ENCODE peak calls at places on chromosomes 3 and 15, in nine cellular contexts. One of them, this sample, is unnamed.

GRCh38 chr3:70951937-70952492 is 631.5 kb downstream of the FOXP1 start:
- DNase-seq in thoracic aorta: no peak
- DNase-seq in stomach: no peak
- DNase-seq in DND-41: no peak
- DNase-seq in CD4-positive, alpha-beta memory T cell: no peak
- DNase-seq in IMR-90: no peak
- DNase-seq in left lung: no peak
- DNase-seq in hepatocyte: no peak
- DNase-seq in SJCRH30: no peak
- DNase-seq in this sample: no peak

GRCh38 chr3:187983484-187984124 is 170.4 kb upstream of the LPP start:
- DNase-seq in thoracic aorta: no peak
- DNase-seq in stomach: no peak
- DNase-seq in DND-41: no peak
- DNase-seq in CD4-positive, alpha-beta memory T cell: no peak
- DNase-seq in IMR-90: no peak
- DNase-seq in left lung: no peak
- DNase-seq in hepatocyte: no peak
- DNase-seq in SJCRH30: no peak
- DNase-seq in this sample: no peak

GRCh38 chr3:2092758-2093157 is 5.9 kb upstream of the CNTN4 start:
- DNase-seq in thoracic aorta: no peak
- DNase-seq in stomach: no peak
- DNase-seq in DND-41: no peak
- DNase-seq in CD4-positive, alpha-beta memory T cell: no peak
- DNase-seq in IMR-90: no peak
- DNase-seq in left lung: no peak
- DNase-seq in hepatocyte: no peak
- DNase-seq in SJCRH30: no peak
- DNase-seq in this sample: no peak

GRCh38 chr3:168034152-168034928 is 61.4 kb downstream of the GOLIM4 start:
- DNase-seq in thoracic aorta: no peak
- DNase-seq in stomach: no peak
- DNase-seq in DND-41: no peak
- DNase-seq in CD4-positive, alpha-beta memory T cell: no peak
- DNase-seq in IMR-90: peak; percentile 73
- DNase-seq in left lung: no peak
- DNase-seq in hepatocyte: peak; percentile 25
- DNase-seq in SJCRH30: no peak
- DNase-seq in this sample: no peak

GRCh38 chr3:147184794-147185193 is 221.5 kb downstream of the ZIC4 start:
- DNase-seq in thoracic aorta: no peak
- DNase-seq in stomach: no peak
- DNase-seq in DND-41: no peak
- DNase-seq in CD4-positive, alpha-beta memory T cell: no peak
- DNase-seq in IMR-90: no peak
- DNase-seq in left lung: no peak
- DNase-seq in hepatocyte: peak; percentile 5
- DNase-seq in SJCRH30: no peak
- DNase-seq in this sample: no peak

GRCh38 chr15:98420837-98421236 is 227.5 kb upstream of the IGF1R start:
- DNase-seq in thoracic aorta: no peak
- DNase-seq in stomach: no peak
- DNase-seq in DND-41: no peak
- DNase-seq in CD4-positive, alpha-beta memory T cell: no peak
- DNase-seq in IMR-90: no peak
- DNase-seq in left lung: no peak
- DNase-seq in hepatocyte: no peak
- DNase-seq in SJCRH30: no peak
- DNase-seq in this sample: no peak

GRCh38 chr3:53708001-53708621 is 138.1 kb downstream of the CHDH start:
- DNase-seq in thoracic aorta: no peak
- DNase-seq in stomach: peak; percentile 25
- DNase-seq in DND-41: no peak
- DNase-seq in CD4-positive, alpha-beta memory T cell: no peak
- DNase-seq in IMR-90: no peak
- DNase-seq in left lung: peak; percentile 82
- DNase-seq in hepatocyte: no peak
- DNase-seq in SJCRH30: no peak
- DNase-seq in this sample: no peak

GRCh38 chr3:148962513-148962912 is 28.8 kb upstream of the GYG1 start:
- DNase-seq in thoracic aorta: no peak
- DNase-seq in stomach: no peak
- DNase-seq in DND-41: no peak
- DNase-seq in CD4-positive, alpha-beta memory T cell: no peak
- DNase-seq in IMR-90: peak; percentile 88
- DNase-seq in left lung: no peak
- DNase-seq in hepatocyte: peak; percentile 62
- DNase-seq in SJCRH30: peak; percentile 37
- DNase-seq in this sample: no peak

GRCh38 chr3:72517804-72518442 is 330.3 kb downstream of the SHQ1 start:
- DNase-seq in thoracic aorta: no peak
- DNase-seq in stomach: no peak
- DNase-seq in DND-41: no peak
- DNase-seq in CD4-positive, alpha-beta memory T cell: no peak
- DNase-seq in IMR-90: peak; percentile 8
- DNase-seq in left lung: no peak
- DNase-seq in hepatocyte: peak; percentile 36
- DNase-seq in SJCRH30: no peak
- DNase-seq in this sample: no peak

GRCh38 chr3:23653647-23654525 is 151.9 kb upstream of the UBE2E1 start:
- DNase-seq in thoracic aorta: no peak
- DNase-seq in stomach: no peak
- DNase-seq in DND-41: no peak
- DNase-seq in CD4-positive, alpha-beta memory T cell: no peak
- DNase-seq in IMR-90: no peak
- DNase-seq in left lung: no peak
- DNase-seq in hepatocyte: no peak
- DNase-seq in SJCRH30: no peak
- DNase-seq in this sample: no peak
- H3K4me3 ChIP-seq in thoracic aorta: no peak overlapping the region
- H3K4me3 ChIP-seq in stomach: no peak overlapping the region
- H3K4me3 ChIP-seq in DND-41: no peak overlapping the region
- H3K4me3 ChIP-seq in CD4-positive, alpha-beta memory T cell: no peak overlapping the region
- H3K4me3 ChIP-seq in IMR-90: no peak overlapping the region
- H3K4me3 ChIP-seq in left lung: no peak overlapping the region
- H3K4me3 ChIP-seq in hepatocyte: no peak overlapping the region
- H3K4me3 ChIP-seq in SJCRH30: no peak overlapping the region
- H3K4me3 ChIP-seq in this sample: no peak overlapping the region

GRCh38 chr3:58065700-58066167 is 57.5 kb downstream of the FLNB start:
- DNase-seq in thoracic aorta: no peak
- DNase-seq in stomach: no peak
- DNase-seq in DND-41: no peak
- DNase-seq in CD4-positive, alpha-beta memory T cell: no peak
- DNase-seq in IMR-90: no peak
- DNase-seq in left lung: no peak
- DNase-seq in hepatocyte: peak; percentile 49
- DNase-seq in SJCRH30: peak; percentile 35
- DNase-seq in this sample: no peak
- H3K27ac ChIP-seq in thoracic aorta: peak overlapping the region; percentile 87
- H3K27ac ChIP-seq in stomach: peak overlapping the region; percentile 78
- H3K27ac ChIP-seq in DND-41: peak overlapping the region; percentile 6
- H3K27ac ChIP-seq in CD4-positive, alpha-beta memory T cell: no peak overlapping the region
- H3K27ac ChIP-seq in IMR-90: peak overlapping the region; percentile 17
- H3K27ac ChIP-seq in left lung: no peak overlapping the region
- H3K27ac ChIP-seq in hepatocyte: peak overlapping the region; percentile 95
- H3K27ac ChIP-seq in SJCRH30: no peak overlapping the region
- H3K27ac ChIP-seq in this sample: no peak overlapping the region

GRCh38 chr3:136919799-136920580 is 37.8 kb upstream of the IL20RB start:
- DNase-seq in thoracic aorta: no peak
- DNase-seq in stomach: no peak
- DNase-seq in DND-41: no peak
- DNase-seq in CD4-positive, alpha-beta memory T cell: peak; percentile 78
- DNase-seq in IMR-90: no peak
- DNase-seq in left lung: no peak
- DNase-seq in hepatocyte: no peak
- DNase-seq in SJCRH30: no peak
- DNase-seq in this sample: peak; percentile 14
- H3K4me3 ChIP-seq in thoracic aorta: no peak overlapping the region
- H3K4me3 ChIP-seq in stomach: no peak overlapping the region
- H3K4me3 ChIP-seq in DND-41: no peak overlapping the region
- H3K4me3 ChIP-seq in CD4-positive, alpha-beta memory T cell: no peak overlapping the region
- H3K4me3 ChIP-seq in IMR-90: no peak overlapping the region
- H3K4me3 ChIP-seq in left lung: no peak overlapping the region
- H3K4me3 ChIP-seq in hepatocyte: no peak overlapping the region
- H3K4me3 ChIP-seq in SJCRH30: no peak overlapping the region
- H3K4me3 ChIP-seq in this sample: peak overlapping the region; percentile 81

GRCh38 chr3:194138732-194139084 is 2.8 kb downstream of the HES1 start:
- DNase-seq in thoracic aorta: no peak
- DNase-seq in stomach: no peak
- DNase-seq in DND-41: no peak
- DNase-seq in CD4-positive, alpha-beta memory T cell: no peak
- DNase-seq in IMR-90: peak; percentile 56
- DNase-seq in left lung: no peak
- DNase-seq in hepatocyte: peak; percentile 32
- DNase-seq in SJCRH30: no peak
- DNase-seq in this sample: no peak

GRCh38 chr3:194135806-194136518 is at the start of gene HES1:
- DNase-seq in thoracic aorta: peak; percentile 74
- DNase-seq in stomach: peak; percentile 94
- DNase-seq in DND-41: peak; percentile 89
- DNase-seq in CD4-positive, alpha-beta memory T cell: peak; percentile 61
- DNase-seq in IMR-90: peak; percentile 97
- DNase-seq in left lung: peak; percentile 91
- DNase-seq in hepatocyte: peak; percentile 99
- DNase-seq in SJCRH30: peak; percentile 92
- DNase-seq in this sample: peak; percentile 19

GRCh38 chr3:194138098-194138474 is 2.1 kb downstream of the HES1 start:
- DNase-seq in thoracic aorta: no peak
- DNase-seq in stomach: no peak
- DNase-seq in DND-41: no peak
- DNase-seq in CD4-positive, alpha-beta memory T cell: no peak
- DNase-seq in IMR-90: no peak
- DNase-seq in left lung: no peak
- DNase-seq in hepatocyte: no peak
- DNase-seq in SJCRH30: no peak
- DNase-seq in this sample: no peak

GRCh38 chr3:194136519-194137313 is 768 bp downstream of the HES1 start:
- DNase-seq in thoracic aorta: peak; percentile 5
- DNase-seq in stomach: peak; percentile 46
- DNase-seq in DND-41: peak; percentile 73
- DNase-seq in CD4-positive, alpha-beta memory T cell: peak; percentile 48
- DNase-seq in IMR-90: peak; percentile 81
- DNase-seq in left lung: peak; percentile 41
- DNase-seq in hepatocyte: peak; percentile 63
- DNase-seq in SJCRH30: peak; percentile 52
- DNase-seq in this sample: no peak

GRCh38 chr3:194137314-194138097 is 1.6 kb downstream of the HES1 start:
- DNase-seq in thoracic aorta: peak; percentile 41
- DNase-seq in stomach: peak; percentile 77
- DNase-seq in DND-41: peak; percentile 61
- DNase-seq in CD4-positive, alpha-beta memory T cell: peak; percentile 69
- DNase-seq in IMR-90: peak; percentile 68
- DNase-seq in left lung: peak; percentile 81
- DNase-seq in hepatocyte: peak; percentile 71
- DNase-seq in SJCRH30: peak; percentile 50
- DNase-seq in this sample: peak; percentile 72
- H3K27ac ChIP-seq in thoracic aorta: peak overlapping the region; percentile 96
- H3K27ac ChIP-seq in stomach: peak overlapping the region; percentile 98
- H3K27ac ChIP-seq in DND-41: peak overlapping the region; percentile 82
- H3K27ac ChIP-seq in CD4-positive, alpha-beta memory T cell: no peak overlapping the region
- H3K27ac ChIP-seq in IMR-90: no peak overlapping the region
- H3K27ac ChIP-seq in left lung: peak overlapping the region; percentile 87
- H3K27ac ChIP-seq in hepatocyte: peak overlapping the region; percentile 100
- H3K27ac ChIP-seq in SJCRH30: peak overlapping the region; percentile 62
- H3K27ac ChIP-seq in this sample: peak overlapping the region; percentile 5

GRCh38 chr3:40317061-40317676 is 7.7 kb downstream of the EIF1B start:
- DNase-seq in thoracic aorta: no peak
- DNase-seq in stomach: no peak
- DNase-seq in DND-41: peak; percentile 55
- DNase-seq in CD4-positive, alpha-beta memory T cell: peak; percentile 56
- DNase-seq in IMR-90: peak; percentile 71
- DNase-seq in left lung: no peak
- DNase-seq in hepatocyte: peak; percentile 84
- DNase-seq in SJCRH30: peak; percentile 29
- DNase-seq in this sample: peak; percentile 79

GRCh38 chr3:40309925-40310635 is 573 bp downstream of the EIF1B start:
- DNase-seq in thoracic aorta: no peak
- DNase-seq in stomach: peak; percentile 33
- DNase-seq in DND-41: peak; percentile 41
- DNase-seq in CD4-positive, alpha-beta memory T cell: peak; percentile 50
- DNase-seq in IMR-90: peak; percentile 41
- DNase-seq in left lung: peak; percentile 63
- DNase-seq in hepatocyte: peak; percentile 60
- DNase-seq in SJCRH30: peak; percentile 29
- DNase-seq in this sample: peak; percentile 44

GRCh38 chr3:40310690-40311089 is 1.2 kb downstream of the EIF1B start:
- DNase-seq in thoracic aorta: no peak
- DNase-seq in stomach: no peak
- DNase-seq in DND-41: no peak
- DNase-seq in CD4-positive, alpha-beta memory T cell: no peak
- DNase-seq in IMR-90: peak; percentile 44
- DNase-seq in left lung: no peak
- DNase-seq in hepatocyte: no peak
- DNase-seq in SJCRH30: no peak
- DNase-seq in this sample: no peak

GRCh38 chr3:40312661-40313226 is 3.2 kb downstream of the EIF1B start:
- DNase-seq in thoracic aorta: no peak
- DNase-seq in stomach: no peak
- DNase-seq in DND-41: no peak
- DNase-seq in CD4-positive, alpha-beta memory T cell: no peak
- DNase-seq in IMR-90: peak; percentile 16
- DNase-seq in left lung: no peak
- DNase-seq in hepatocyte: peak; percentile 34
- DNase-seq in SJCRH30: no peak
- DNase-seq in this sample: no peak

DNA sequence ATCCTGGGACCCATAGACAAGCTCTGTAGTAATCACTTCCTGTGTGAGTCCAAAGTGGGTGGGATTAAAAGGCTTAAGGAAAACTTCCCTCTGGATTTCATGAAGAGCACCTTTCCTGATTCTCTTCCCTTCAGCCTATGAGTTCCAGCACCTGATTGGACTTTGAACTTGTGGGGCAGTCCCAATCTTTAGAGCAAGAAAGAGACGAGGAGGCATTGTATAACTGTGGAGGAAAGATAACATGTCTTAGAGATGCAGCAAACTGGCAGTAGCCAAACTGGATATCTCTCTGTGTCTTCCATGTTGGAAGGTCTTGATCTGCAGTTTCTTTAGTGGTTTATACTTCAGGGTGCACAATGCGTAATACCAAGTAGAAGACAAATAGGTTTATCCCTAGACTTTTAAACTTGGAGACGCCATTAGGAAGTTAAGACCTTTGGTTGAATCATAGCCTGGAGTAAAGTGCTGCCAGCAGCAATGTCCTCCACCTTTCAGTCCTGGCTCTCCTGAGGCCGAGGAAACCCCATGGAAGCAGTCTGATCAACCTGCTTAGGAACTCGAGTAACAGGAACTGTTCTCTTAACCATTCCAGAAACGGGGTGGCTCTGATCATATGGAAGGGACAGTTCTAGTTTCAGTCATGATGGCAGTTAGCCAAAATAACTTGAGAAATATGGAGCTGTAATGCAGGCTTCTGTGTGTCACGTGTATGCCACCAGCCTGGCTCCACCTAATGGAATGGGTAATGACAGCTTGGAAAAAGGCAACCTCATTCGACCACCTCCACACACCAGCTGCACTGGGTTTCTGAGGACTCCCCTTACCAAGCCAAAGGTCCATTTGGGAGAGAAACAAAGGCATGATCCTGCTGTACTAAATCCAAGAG is 4.7 kb downstream of the EIF1B start:
- DNase-seq in thoracic aorta: no peak
- DNase-seq in stomach: no peak
- DNase-seq in DND-41: no peak
- DNase-seq in CD4-positive, alpha-beta memory T cell: no peak
- DNase-seq in IMR-90: no peak
- DNase-seq in left lung: no peak
- DNase-seq in hepatocyte: peak; percentile 53
- DNase-seq in SJCRH30: no peak
- DNase-seq in this sample: no peak
- H3K4me3 ChIP-seq in thoracic aorta: no peak overlapping the region
- H3K4me3 ChIP-seq in stomach: no peak overlapping the region
- H3K4me3 ChIP-seq in DND-41: no peak overlapping the region
- H3K4me3 ChIP-seq in CD4-positive, alpha-beta memory T cell: no peak overlapping the region
- H3K4me3 ChIP-seq in IMR-90: no peak overlapping the region
- H3K4me3 ChIP-seq in left lung: no peak overlapping the region
- H3K4me3 ChIP-seq in hepatocyte: no peak overlapping the region
- H3K4me3 ChIP-seq in SJCRH30: no peak overlapping the region
- H3K4me3 ChIP-seq in this sample: no peak overlapping the region

This sample was measured in CD4-positive, CD25-positive, alpha-beta regulatory T cell.